ENCODE peak calls at places on chromosomes 1 and 21, in seven cellular contexts. N is kidney; E is IMR-90; J is activated CD4-positive, alpha-beta T cell treated with anti-CD3 and anti-CD28 coated beads, Interleukin-2, amount 50 U/mL, for 24 hours; Q is T-cell; T is cardiac muscle cell; I is nephron progenitor cell. B is an unnamed sample.

GRCh38 chr1:29237906-29238600 is 1.7 kb downstream of the PTPRU start:
- DNase-seq in T (peak), I (peak), E (no peak), Q (no peak), J (no peak), N (peak), B (peak)

GRCh38 chr1:24418898-24419628 is 3.5 kb downstream of the NIPAL3 start:
- DNase-seq in J (no peak), N (peak), E (peak), T (peak), Q (no peak), I (no peak), B (peak)

GRCh38 chr1:16393255-16394177 is 26.5 kb downstream of the SZRD1 start:
- DNase-seq in T (peak), J (no peak), Q (no peak), E (no peak), N (no peak), I (no peak), B (no peak)

GRCh38 chr1:180940445-180940844 is 27.7 kb downstream of the KIAA1614 start:
- DNase-seq in I (no peak), E (no peak), J (no peak), N (no peak), T (no peak), Q (no peak), B (no peak)

GRCh38 chr21:37350472-37350871 is 16.1 kb upstream of the DYRK1A start:
- DNase-seq in I (no peak), J (no peak), T (no peak), E (no peak), Q (no peak), N (no peak), B (no peak)

GRCh38 chr1:55055084-55055882 is 15.9 kb downstream of the PCSK9 start:
- DNase-seq in I (no peak), T (peak), N (no peak), J (no peak), E (no peak), Q (no peak), B (no peak)

GRCh38 chr21:34335316-34335715 is 28.5 kb upstream of the KCNE2 start:
- DNase-seq in E (no peak), T (no peak), N (no peak), J (no peak), I (no peak), Q (no peak), B (no peak)

GRCh38 chr1:12457771-12458170 is 160.2 kb downstream of the DHRS3 start:
- DNase-seq in N (no peak), T (peak), E (no peak), J (no peak), I (no peak), Q (no peak), B (no peak)

GRCh38 chr1:43421976-43422750 is 31.6 kb downstream of the HYI start:
- DNase-seq in I (no peak), N (no peak), J (no peak), Q (no peak), T (no peak), E (no peak), B (no peak)

GRCh38 chr21:38806153-38806941 is 618 bp downstream of the ETS2 start:
- DNase-seq in Q (peak), T (no peak), E (no peak), N (peak), I (peak), J (peak), B (no peak)

GRCh38 chr1:20430355-20431290 is 55.4 kb downstream of the CAMK2N1 start:
- DNase-seq in Q (peak), N (no peak), T (peak), E (peak), J (peak), I (peak), B (no peak)

GRCh38 chr21:46158666-46159300 is 3.4 kb upstream of the FTCD start:
- DNase-seq in E (no peak), N (peak), J (no peak), I (no peak), T (no peak), Q (no peak), B (no peak)

GRCh38 chr1:89927037-89927436 is 67.9 kb upstream of the ZNF326 start:
- DNase-seq in N (no peak), E (no peak), T (no peak), J (no peak), I (no peak), Q (no peak), B (no peak)

GRCh38 chr1:2252423-2252822 is 24.3 kb downstream of the SKI start:
- DNase-seq in E (no peak), T (no peak), Q (no peak), I (no peak), J (no peak), N (no peak), B (no peak)

GRCh38 chr1:77565321-77565720 is 117.1 kb downstream of the ZZZ3 start:
- DNase-seq in J (no peak), E (no peak), T (no peak), I (no peak), N (no peak), Q (no peak), B (no peak)

GRCh38 chr1:172764378-172764777 is 105.5 kb downstream of the FASLG start:
- DNase-seq in E (no peak), T (no peak), J (no peak), N (peak), Q (peak), I (no peak), B (no peak)

GRCh38 chr1:150613061-150613920 is 16.1 kb downstream of the ENSA start:
- DNase-seq in Q (peak), T (peak), E (peak), N (no peak), J (no peak), I (no peak), B (peak)

GRCh38 chr1:54331091-54331772 is 75.0 kb downstream of the SSBP3 start:
- DNase-seq in J (no peak), E (peak), N (no peak), I (no peak), Q (no peak), T (no peak), B (peak)

GRCh38 chr1:56375184-56375837 is 204.1 kb downstream of the PLPP3 start:
- DNase-seq in T (no peak), E (peak), N (no peak), Q (no peak), J (no peak), I (no peak), B (no peak)

GRCh38 chr1:8665824-8666223 is 151.6 kb downstream of the RERE start:
- DNase-seq in N (no peak), I (no peak), T (no peak), Q (no peak), E (no peak), J (no peak), B (no peak)

GRCh38 chr1:10714337-10715114 is 81.9 kb downstream of the CASZ1 start:
- DNase-seq in Q (no peak), I (no peak), E (no peak), T (peak), J (no peak), N (peak), B (no peak)

GRCh38 chr1:233368106-233368783 is 40.7 kb downstream of the MAP3K21 start:
- DNase-seq in N (no peak), Q (no peak), J (no peak), I (no peak), T (peak), E (peak), B (no peak)

GRCh38 chr1:27330786-27331185 is 8.8 kb downstream of the TMEM222 start:
- DNase-seq in I (no peak), T (no peak), J (no peak), E (no peak), Q (no peak), N (no peak), B (no peak)

GRCh38 chr1:157429841-157430240 is 122.5 kb downstream of the FCRL5 start:
- DNase-seq in I (no peak), J (no peak), Q (no peak), N (no peak), T (peak), E (no peak), B (no peak)

GRCh38 chr1:214880956-214881355 is 201.6 kb upstream of the KCNK2 start:
- DNase-seq in T (no peak), E (no peak), N (no peak), Q (no peak), I (no peak), J (no peak), B (no peak)

GRCh38 chr1:101291562-101292035 is 54.8 kb downstream of the S1PR1 start:
- DNase-seq in Q (no peak), T (peak), J (no peak), E (peak), N (no peak), I (no peak), B (peak)

GRCh38 chr1:29674625-29675326 is 438.5 kb downstream of the PTPRU start:
- DNase-seq in Q (no peak), I (no peak), N (no peak), E (no peak), T (no peak), J (no peak), B (no peak)

GRCh38 chr1:212514056-212514614 is 81.4 kb downstream of the NENF start:
- DNase-seq in I (peak), T (peak), J (no peak), Q (peak), E (peak), N (peak), B (no peak)

GRCh38 chr1:162283657-162284056 is 93.0 kb downstream of the SPATA46 start:
- DNase-seq in T (no peak), E (no peak), Q (no peak), N (no peak), J (no peak), I (no peak), B (no peak)

GRCh38 chr1:45518910-45519309 is 2.8 kb downstream of the PRDX1 start:
- DNase-seq in Q (no peak), I (no peak), J (no peak), E (no peak), T (peak), N (no peak), B (no peak)

GRCh38 chr21:41707231-41707988 is 59.4 kb downstream of the RIPK4 start:
- DNase-seq in E (no peak), J (no peak), I (no peak), N (peak), T (no peak), Q (no peak), B (no peak)

GRCh38 chr1:28111157-28111556 is 22.7 kb upstream of the EYA3 start:
- DNase-seq in T (no peak), I (no peak), E (no peak), N (no peak), Q (no peak), J (no peak), B (peak)

GRCh38 chr1:26533951-26534514 is 4.5 kb downstream of the RPS6KA1 start:
- DNase-seq in N (no peak), T (no peak), J (no peak), E (no peak), Q (no peak), I (no peak), B (no peak)

GRCh38 chr1:186960866-186961265 is 132.1 kb downstream of the PLA2G4A start:
- DNase-seq in J (no peak), I (no peak), E (peak), T (peak), N (no peak), Q (no peak), B (peak)

GRCh38 chr1:20733361-20733975 is 965 bp upstream of the SH2D5 start:
- DNase-seq in I (no peak), E (no peak), N (no peak), J (no peak), T (no peak), Q (no peak), B (no peak)

GRCh38 chr1:159141584-159142518 is 29.6 kb upstream of the CADM3 start:
- DNase-seq in I (peak), E (peak), N (no peak), J (no peak), Q (no peak), T (peak), B (no peak)

GRCh38 chr1:22883406-22883805 is 89.3 kb downstream of the LACTBL1 start:
- DNase-seq in E (no peak), J (no peak), I (no peak), Q (no peak), T (no peak), N (no peak), B (no peak)

B was measured in MV-4-11.